ENCODE peak calls at places on chromosomes 12 and 14, in seven cellular contexts. K is WERI-Rb-1, J is HepG2, F is mucosa of descending colon, H is endodermal cell, N is left ventricle myocardium inferior, M is epithelial cell of esophagus. I is an unnamed sample.

GRCh38 chr14:29039171-29039570 is 272.6 kb downstream of the FOXG1 start:
- DNase-seq in K (no peak), J (no peak), F (no peak), H (peak; percentile 49), N (no peak), M (no peak), I (no peak)

GRCh38 chr12:98999569-98999968 is 354.5 kb downstream of the APAF1 start:
- DNase-seq in K (no peak), J (no peak), F (no peak), H (no peak), N (no peak), M (no peak), I (no peak)

GRCh38 chr12:102902093-102902492 is 15.0 kb downstream of the PAH start:
- DNase-seq in K (no peak), J (no peak), F (no peak), H (no peak), N (no peak), M (no peak), I (no peak)

GRCh38 chr12:97048421-97049035 is 141.5 kb downstream of the NEDD1 start:
- DNase-seq in K (no peak), J (no peak), F (no peak), H (no peak), N (no peak), M (no peak), I (no peak)

GRCh38 chr14:41604793-41605534 is 1.7 kb upstream of the LRFN5 start:
- DNase-seq in K (peak; percentile 48), J (no peak), F (no peak), H (peak; percentile 94), N (peak; percentile 48), M (no peak), I (no peak)

GRCh38 chr14:100191584-100192249 is 32.3 kb upstream of the DEGS2 start:
- DNase-seq in K (no peak), J (no peak), F (no peak), H (no peak), N (peak; percentile 19), M (no peak), I (no peak)

GRCh38 chr12:95545731-95546490 is 5.4 kb downstream of the USP44 start:
- DNase-seq in K (no peak), J (no peak), F (no peak), H (no peak), N (no peak), M (no peak), I (no peak)

GRCh38 chr12:98154850-98155249 is 360.5 kb upstream of the TMPO start:
- DNase-seq in K (peak; percentile 66), J (peak; percentile 9), F (peak; percentile 2), H (peak; percentile 84), N (no peak), M (peak; percentile 13), I (no peak)

GRCh38 chr14:70515796-70516195 is 19.0 kb downstream of the ADAM20 start:
- DNase-seq in K (no peak), J (no peak), F (no peak), H (no peak), N (no peak), M (peak; percentile 58), I (no peak)

GRCh38 chr12:75790219-75790618 is 241.4 kb downstream of the PHLDA1 start:
- DNase-seq in K (no peak), J (no peak), F (no peak), H (no peak), N (no peak), M (peak; percentile 78), I (no peak)

GRCh38 chr12:82647853-82648252 is 38.9 kb upstream of the TMTC2 start:
- DNase-seq in K (no peak), J (no peak), F (no peak), H (no peak), N (no peak), M (no peak), I (no peak)
- TF ChIP-seq CTCF in K (no peak), J (no peak), F (no peak), H (peak; percentile 34), N (no peak), M (no peak), I (no peak)

DNA sequence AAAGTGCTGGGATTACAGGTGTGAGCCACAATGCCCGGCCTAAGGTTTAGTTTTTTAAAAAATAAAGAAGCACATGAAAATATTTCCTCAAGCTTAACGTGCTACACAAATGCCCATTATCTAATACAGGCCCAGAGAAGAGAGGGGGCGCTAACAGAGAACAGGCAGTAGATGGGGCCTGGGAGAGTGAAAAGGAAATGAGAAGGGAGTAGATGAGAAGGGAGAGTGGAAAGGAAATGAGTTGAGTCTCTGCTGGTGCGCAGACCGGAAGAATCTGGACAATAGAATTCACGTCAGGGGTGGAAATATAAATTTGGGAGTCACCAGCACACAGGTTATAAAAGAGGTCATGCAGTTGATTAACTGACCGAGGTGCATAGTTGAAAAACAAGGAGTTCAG is 10.7 kb downstream of the PXN start:
- DNase-seq in K (no peak), J (no peak), F (no peak), H (peak; percentile 70), N (no peak), M (no peak), I (no peak)
- TF ChIP-seq CTCF in K (no peak), J (no peak), F (no peak), H (peak; percentile 62), N (peak; percentile 49), M (no peak), I (no peak)

GRCh38 chr14:37153005-37153404 is 19.4 kb downstream of the SLC25A21 start:
- DNase-seq in K (no peak), J (no peak), F (no peak), H (no peak), N (no peak), M (no peak), I (no peak)

GRCh38 chr14:37145395-37145794 is 27.0 kb downstream of the SLC25A21 start:
- DNase-seq in K (no peak), J (no peak), F (no peak), H (no peak), N (no peak), M (peak; percentile 68), I (no peak)

GRCh38 chr14:37153483-37153882 is 18.9 kb downstream of the SLC25A21 start:
- DNase-seq in K (no peak), J (no peak), F (no peak), H (no peak), N (no peak), M (no peak), I (no peak)

GRCh38 chr14:37147310-37147875 is 25.0 kb downstream of the SLC25A21 start:
- DNase-seq in K (no peak), J (no peak), F (no peak), H (peak; percentile 59), N (no peak), M (no peak), I (no peak)

GRCh38 chr14:37150414-37150813 is 22.0 kb downstream of the SLC25A21 start:
- DNase-seq in K (no peak), J (peak; percentile 63), F (peak; percentile 21), H (no peak), N (no peak), M (peak; percentile 59), I (no peak)
- TF ChIP-seq CTCF in K (peak; percentile 29), J (peak; percentile 78), F (peak; percentile 16), H (peak; percentile 84), N (peak; percentile 80), M (peak; percentile 61), I (no peak)

DNA sequence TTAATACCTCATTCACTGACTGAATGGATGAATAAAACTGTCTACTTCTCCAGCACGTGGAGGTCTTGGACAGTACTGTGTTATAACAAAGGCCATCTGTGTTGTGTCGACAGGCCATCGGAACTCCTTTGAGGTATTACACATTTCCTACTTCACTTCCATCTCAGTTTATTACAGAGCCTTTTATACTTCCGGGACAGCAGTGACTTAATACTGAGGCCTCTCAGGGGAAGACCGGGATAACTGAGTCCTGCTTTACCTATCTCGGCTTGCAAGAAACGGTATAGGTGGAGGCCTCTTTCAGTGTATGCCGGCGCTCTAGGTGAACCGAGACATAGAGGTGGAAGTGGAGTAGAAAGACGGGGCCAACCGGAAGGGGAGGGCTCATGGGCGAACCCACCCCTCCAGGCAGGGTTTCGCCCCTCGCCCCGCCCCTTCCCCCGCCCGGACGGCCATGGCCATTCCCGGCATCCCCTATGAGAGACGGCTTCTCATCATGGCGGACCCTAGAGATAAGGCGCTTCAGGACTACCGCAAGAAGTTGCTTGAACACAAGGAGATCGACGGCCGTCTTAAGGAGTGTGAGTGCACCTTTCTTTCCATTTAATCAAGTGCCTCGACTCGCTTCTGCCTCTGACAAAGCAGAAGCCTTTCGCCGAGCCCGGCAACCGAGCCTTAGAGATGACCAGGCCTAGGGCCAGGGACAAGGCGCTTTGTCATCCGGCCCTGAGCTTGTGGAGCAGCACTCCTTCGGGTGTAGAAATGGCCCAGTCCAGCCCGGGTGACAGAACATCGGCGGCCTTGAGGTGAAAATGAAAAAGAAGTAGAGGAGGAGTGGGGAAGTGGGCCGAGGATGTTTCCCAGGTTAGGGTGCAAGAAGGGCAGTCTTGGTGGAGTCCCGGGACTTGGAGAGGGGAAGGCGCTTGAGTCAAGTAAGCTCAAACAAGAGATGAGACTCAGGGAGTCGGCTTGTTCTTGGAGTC is at the start of gene PSMC6:
- DNase-seq in K (peak; percentile 95), J (peak; percentile 89), F (peak; percentile 98), H (peak; percentile 98), N (peak; percentile 96), M (peak; percentile 94), I (peak; percentile 85)
- TF ChIP-seq CTCF in K (no peak), J (peak; percentile 9), F (no peak), H (no peak), N (no peak), M (no peak), I (no peak)

DNA sequence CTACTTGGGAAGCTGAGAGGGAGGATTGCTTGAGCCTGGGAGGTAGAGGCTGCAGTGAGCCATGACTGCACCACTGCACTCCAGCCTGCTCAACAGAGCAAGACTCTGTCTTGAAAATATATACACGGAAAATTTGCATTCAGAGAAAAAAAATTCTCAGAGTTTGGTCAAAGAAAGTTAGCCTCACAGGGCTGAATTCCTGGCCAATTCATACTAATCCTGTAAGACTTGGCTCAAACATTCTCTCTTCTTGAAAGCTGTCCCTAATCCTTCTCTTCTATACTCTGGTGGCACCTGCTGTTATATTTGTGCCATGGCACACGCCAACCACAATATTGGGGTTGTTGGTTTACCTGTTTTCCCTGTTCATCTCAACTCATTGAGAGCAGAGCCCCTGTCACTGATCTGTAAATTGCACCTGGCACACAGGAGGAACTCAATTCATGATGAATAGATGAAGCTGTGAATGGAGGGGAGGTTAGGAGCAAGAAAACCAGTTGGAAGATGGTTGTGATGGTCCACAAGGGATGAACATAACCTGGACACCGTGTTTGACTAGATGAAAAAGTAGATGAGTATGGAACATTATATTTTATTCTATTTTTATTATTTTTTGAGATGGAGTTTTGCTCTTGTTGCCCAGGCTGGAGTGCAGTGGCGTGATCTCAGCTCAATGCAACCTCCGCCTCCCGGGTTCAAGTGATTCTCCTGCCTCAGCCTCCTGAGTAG is 36.8 kb upstream of the SPTSSA start:
- DNase-seq in K (peak; percentile 45), J (peak; percentile 86), F (peak; percentile 68), H (peak; percentile 50), N (no peak), M (peak; percentile 64), I (no peak)
- TF ChIP-seq CTCF in K (peak; percentile 66), J (peak; percentile 95), F (no peak), H (peak; percentile 63), N (peak; percentile 58), M (peak; percentile 81), I (no peak)

GRCh38 chr12:132507656-132508055 is 17.7 kb downstream of the FBRSL1 start:
- DNase-seq in K (peak; percentile 80), J (no peak), F (no peak), H (peak; percentile 82), N (no peak), M (no peak), I (no peak)
- TF ChIP-seq CTCF in K (peak; percentile 44), J (peak; percentile 36), F (no peak), H (peak; percentile 51), N (no peak), M (peak; percentile 6), I (no peak)

I was measured in activated B cell treated with CpG ODN at 0.5 μM for 24 hours.